ENCODE peak calls at places on chromosomes 5 and 9, in five cellular contexts. L, V, Q, N and C are unnamed samples.

GRCh38 chr5:151696470-151697061 is 9.9 kb upstream of the SPARC start:
- DNase-seq in L (no peak), V (peak), Q (peak), N (no peak), C (peak)

GRCh38 chr5:92508271-92508670 is 1072.7 kb downstream of the NR2F1-AS1 start:
- DNase-seq in L (no peak), V (no peak), Q (no peak), N (no peak), C (no peak)

GRCh38 chr5:180171568-180172094 is 37.4 kb downstream of the RASGEF1C start:
- DNase-seq in L (no peak), V (no peak), Q (no peak), N (no peak), C (no peak)

GRCh38 chr5:19125956-19126713 is 861.9 kb downstream of the CDH18 start:
- DNase-seq in L (no peak), V (no peak), Q (no peak), N (no peak), C (no peak)

GRCh38 chr5:133746834-133747233 is 134.5 kb upstream of the FSTL4 start:
- DNase-seq in L (peak), V (no peak), Q (no peak), N (no peak), C (no peak)

GRCh38 chr9:86337469-86338107 is 16.6 kb downstream of the TUT7 start:
- DNase-seq in L (no peak), V (no peak), Q (no peak), N (no peak), C (no peak)

GRCh38 chr5:84715087-84715486 is 330.4 kb upstream of the EDIL3 start:
- DNase-seq in L (no peak), V (no peak), Q (no peak), N (no peak), C (no peak)

GRCh38 chr9:88808019-88808656 is 183.1 kb upstream of the S1PR3 start:
- DNase-seq in L (no peak), V (no peak), Q (no peak), N (no peak), C (no peak)

GRCh38 chr9:126327750-126328120 is 1.1 kb downstream of the MVB12B start:
- DNase-seq in L (no peak), V (no peak), Q (no peak), N (peak), C (no peak)

GRCh38 chr5:136079195-136079985 is 50.6 kb downstream of the TGFBI start:
- DNase-seq in L (no peak), V (no peak), Q (no peak), N (no peak), C (no peak)

GRCh38 chr9:36764364-36765076 is 191.8 kb downstream of the MELK start:
- DNase-seq in L (no peak), V (no peak), Q (no peak), N (no peak), C (no peak)

GRCh38 chr5:80988419-80988925 is 28.3 kb downstream of the RASGRF2 start:
- DNase-seq in L (no peak), V (no peak), Q (no peak), N (no peak), C (no peak)

GRCh38 chr5:134451618-134452505 is 40.2 kb upstream of the CDKN2AIPNL start:
- DNase-seq in L (no peak), V (peak), Q (peak), N (no peak), C (peak)

GRCh38 chr5:165459232-165459631 is 1953.8 kb downstream of the MAT2B start:
- DNase-seq in L (no peak), V (no peak), Q (no peak), N (no peak), C (no peak)

GRCh38 chr9:23674016-23674585 is 151.9 kb downstream of the ELAVL2 start:
- DNase-seq in L (no peak), V (no peak), Q (no peak), N (no peak), C (no peak)

GRCh38 chr5:141223112-141223783 is at the start of gene PCDHB14:
- DNase-seq in L (peak), V (peak), Q (no peak), N (peak), C (no peak)

GRCh38 chr9:127991017-127991756 is 10.4 kb upstream of the EEIG1 start:
- DNase-seq in L (no peak), V (no peak), Q (no peak), N (no peak), C (no peak)